ENCODE peak calls at places on chromosomes 12 and 14, in ten cellular contexts. C, S, F, B, D, X, Z, R, G and H are unnamed samples.

GRCh38 chr12:104656921-104657320 is 200.2 kb downstream of the CHST11 start:
- DNase-seq in C (no peak), S (peak), F (no peak), B (no peak), D (no peak), X (no peak), Z (peak), R (no peak), G (no peak), H (peak)

GRCh38 chr12:98422359-98422758 is 93.0 kb upstream of the TMPO start:
- DNase-seq in C (no peak), S (no peak), F (no peak), B (no peak), D (no peak), X (no peak), Z (no peak), R (no peak), G (peak), H (no peak)

GRCh38 chr12:57845478-57846284 is 848 bp downstream of the CTDSP2 start:
- DNase-seq in C (peak), S (peak), F (peak), B (no peak), D (peak), X (peak), Z (no peak), R (peak), G (peak), H (no peak)

GRCh38 chr12:122834229-122834920 is 882 bp upstream of the HIP1R start:
- DNase-seq in C (peak), S (peak), F (no peak), B (no peak), D (peak), X (no peak), Z (peak), R (no peak), G (no peak), H (peak)

GRCh38 chr12:69991683-69992297 is 166.8 kb downstream of the MYRFL start:
- DNase-seq in C (peak), S (no peak), F (no peak), B (no peak), D (no peak), X (no peak), Z (no peak), R (no peak), G (no peak), H (no peak)

GRCh38 chr12:69278814-69279782 is 39.7 kb downstream of the CPSF6 start:
- DNase-seq in C (no peak), S (no peak), F (no peak), B (no peak), D (no peak), X (no peak), Z (no peak), R (no peak), G (no peak), H (no peak)

GRCh38 chr14:103846569-103847438 is 571 bp downstream of the PPP1R13B start:
- DNase-seq in C (peak), S (peak), F (peak), B (no peak), D (peak), X (peak), Z (no peak), R (peak), G (peak), H (no peak)

GRCh38 chr12:25469368-25469767 is 83.7 kb downstream of the LMNTD1 start:
- DNase-seq in C (no peak), S (no peak), F (no peak), B (no peak), D (no peak), X (no peak), Z (peak), R (no peak), G (no peak), H (no peak)